ENCODE peak calls at places on chromosomes 13 and 19, in five cellular contexts. W is stomach, T is sigmoid colon, S is GM12892, G is transverse colon. I is an unnamed sample.

GRCh38 chr13:63910406-63910957 is 2494.8 kb upstream of the PCDH20 start:
- DNase-seq in W (no peak), T (no peak), S (no peak), G (no peak), I (no peak)

GRCh38 chr13:29509999-29510586 is 85.4 kb downstream of the SLC7A1 start:
- DNase-seq in W (no peak), T (no peak), S (no peak), G (no peak), I (no peak)

GRCh38 chr13:79043208-79043607 is 362.8 kb downstream of the RBM26 start:
- DNase-seq in W (no peak), T (no peak), S (no peak), G (no peak), I (no peak)

GRCh38 chr19:54674021-54674617 is 11.3 kb downstream of the LILRB4 start:
- DNase-seq in W (no peak), T (no peak), S (no peak), G (no peak), I (no peak)

GRCh38 chr13:94590744-94591143 is 5.2 kb downstream of the TGDS start:
- DNase-seq in W (no peak), T (no peak), S (no peak), G (no peak), I (no peak)

GRCh38 chr19:47723573-47723923 is 10.3 kb downstream of the EHD2 start:
- DNase-seq in W (peak), T (peak), S (no peak), G (peak), I (no peak)

GRCh38 chr19:58134244-58134643 is 16.3 kb downstream of the ZNF329 start:
- DNase-seq in W (no peak), T (no peak), S (no peak), G (no peak), I (no peak)

GRCh38 chr19:56085571-56086275 is 35.4 kb downstream of the ZNF787 start:
- DNase-seq in W (no peak), T (no peak), S (peak), G (no peak), I (no peak)

GRCh38 chr13:98384739-98385138 is 192.2 kb downstream of the STK24 start:
- DNase-seq in W (no peak), T (no peak), S (no peak), G (no peak), I (no peak)

GRCh38 chr19:46265217-46265828 is 31.5 kb upstream of the HIF3A start:
- DNase-seq in W (peak), T (peak), S (peak), G (peak), I (no peak)

DNA sequence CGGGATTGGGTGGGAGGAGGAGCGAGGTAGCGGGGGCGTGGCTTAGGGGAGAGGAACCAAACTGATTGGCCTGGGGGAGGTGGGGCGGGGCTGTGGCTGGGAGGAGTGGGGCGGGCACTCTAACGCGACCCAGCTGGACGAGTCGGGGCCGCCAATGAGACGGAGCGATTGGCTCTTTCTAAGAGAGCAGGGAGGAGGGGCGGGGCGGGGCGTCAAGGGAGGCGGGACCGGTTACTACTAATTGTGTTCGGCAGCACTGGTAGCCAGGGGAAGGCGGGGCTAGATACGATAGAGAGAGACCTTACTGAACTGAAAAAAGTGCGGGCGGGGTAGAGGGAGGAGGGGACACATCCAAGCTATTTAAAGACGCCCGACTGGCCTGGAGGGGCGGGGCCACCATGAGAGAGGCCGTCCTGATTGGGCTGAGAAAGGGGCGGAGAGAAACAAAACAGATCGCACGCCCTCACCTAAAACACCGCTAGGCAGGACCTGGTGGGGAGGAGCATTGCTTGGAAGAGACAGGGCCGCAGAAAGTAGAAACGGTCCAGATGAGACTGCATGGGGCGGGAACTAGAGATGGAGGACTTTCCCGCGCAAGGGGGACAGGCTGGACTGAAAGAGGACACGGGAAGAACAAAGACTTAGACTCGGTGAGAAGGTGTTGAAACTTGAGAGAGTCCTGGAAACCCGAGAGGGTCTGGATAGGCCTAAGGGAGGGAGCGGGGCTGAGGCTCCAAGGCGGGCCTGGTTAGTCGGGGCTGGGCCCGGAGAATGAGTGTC is at the start of gene KCNC3:
- DNase-seq in W (peak), T (peak), S (peak), G (peak), I (peak)
- TF ChIP-seq POLR2AphosphoS5 in W (no peak), T (no peak), S (peak), G (no peak), I (no peak)

GRCh38 chr19:35265126-35265995 is 3.4 kb upstream of the USF2 start:
- DNase-seq in W (peak), T (peak), S (no peak), G (peak), I (peak)
- TF ChIP-seq POLR2AphosphoS5 in W (no peak), T (no peak), S (peak), G (no peak), I (no peak)

GRCh38 chr19:45030825-45031224 is 8.0 kb upstream of the CLASRP start:
- DNase-seq in W (no peak), T (no peak), S (no peak), G (no peak), I (no peak)
- TF ChIP-seq POLR2AphosphoS5 in W (no peak), T (no peak), S (no peak), G (no peak), I (no peak)

GRCh38 chr19:40344422-40344821 is 3.8 kb downstream of the C19orf47 start:
- DNase-seq in W (no peak), T (no peak), S (no peak), G (no peak), I (no peak)

GRCh38 chr19:40348961-40349507 is 539 bp downstream of the PLD3 start:
- DNase-seq in W (no peak), T (no peak), S (no peak), G (no peak), I (no peak)

GRCh38 chr19:40347476-40348124 is 597 bp downstream of the C19orf47 start:
- DNase-seq in W (no peak), T (no peak), S (no peak), G (no peak), I (no peak)

GRCh38 chr19:40342644-40343311 is 5.4 kb downstream of the C19orf47 start:
- DNase-seq in W (no peak), T (no peak), S (no peak), G (no peak), I (no peak)

DNA sequence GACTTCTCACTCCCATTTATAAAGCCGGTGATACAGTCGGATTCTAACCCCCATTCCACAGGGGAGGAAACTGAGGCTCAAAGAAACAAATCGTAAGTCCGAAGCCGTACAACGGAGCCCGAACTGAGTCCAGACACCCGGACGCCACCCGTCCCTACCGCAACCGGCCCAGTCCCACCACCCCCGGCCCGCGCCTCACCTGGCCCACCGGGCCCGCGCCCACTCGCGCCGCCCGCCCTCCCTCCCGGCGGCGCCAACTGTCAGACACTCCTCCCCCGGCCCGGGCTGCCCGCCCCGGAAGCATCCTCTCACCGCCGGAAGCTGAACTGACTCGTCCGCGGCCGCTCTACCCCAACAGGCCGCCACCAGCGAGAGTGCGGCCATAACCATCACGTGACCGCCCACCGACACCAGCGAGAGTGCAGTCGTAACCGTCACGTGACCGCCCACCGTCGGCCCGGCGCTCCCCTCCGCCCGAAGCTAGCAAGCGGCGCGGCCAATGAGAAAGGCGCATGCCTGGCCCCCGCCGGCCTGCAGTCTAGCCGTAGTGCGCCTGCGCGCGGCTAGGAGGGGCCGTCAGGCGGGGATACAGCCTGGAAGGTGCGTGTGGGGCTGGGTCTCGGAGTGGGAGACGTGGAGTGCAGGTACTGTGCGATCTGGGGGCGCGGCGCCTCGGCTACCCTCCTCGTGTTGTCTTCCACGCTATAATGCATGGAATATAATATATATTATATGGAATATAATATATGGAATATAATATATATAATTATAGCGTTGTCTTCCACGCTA is at the start of the genes C19orf47 and PLD3:
- DNase-seq in W (peak), T (peak), S (peak), G (peak), I (peak)
- TF ChIP-seq POLR2AphosphoS5 in W (peak), T (peak), S (peak), G (peak), I (no peak)

GRCh38 chr13:91358384-91358776 is 10.9 kb downstream of the MIR17HG start:
- DNase-seq in W (peak), T (no peak), S (no peak), G (no peak), I (no peak)
- TF ChIP-seq POLR2AphosphoS5 in W (no peak), T (no peak), S (peak), G (no peak), I (no peak)

DNA sequence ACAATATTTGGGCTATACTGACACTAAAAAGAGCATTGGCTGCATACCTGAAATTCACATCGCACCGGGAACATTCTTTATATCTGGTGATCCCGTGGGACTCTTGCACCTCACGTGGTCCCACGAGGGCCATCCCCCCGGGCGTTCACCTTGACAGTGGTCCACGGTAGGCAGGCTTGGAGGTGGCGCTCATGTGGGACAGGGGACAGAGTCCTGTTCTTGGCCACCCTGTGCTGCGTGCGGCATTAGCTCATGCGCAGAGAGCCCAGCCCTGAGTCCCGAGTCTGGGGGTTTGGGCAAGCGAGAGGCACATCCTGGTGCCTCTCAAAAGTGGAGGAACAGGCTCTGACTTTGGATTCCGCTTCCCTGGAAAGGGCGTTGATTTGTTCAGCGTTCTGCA is 7.5 kb downstream of the GAMT start:
- DNase-seq in W (no peak), T (no peak), S (no peak), G (no peak), I (no peak)
- TF ChIP-seq POLR2AphosphoS5 in W (no peak), T (no peak), S (no peak), G (no peak), I (no peak)

DNA sequence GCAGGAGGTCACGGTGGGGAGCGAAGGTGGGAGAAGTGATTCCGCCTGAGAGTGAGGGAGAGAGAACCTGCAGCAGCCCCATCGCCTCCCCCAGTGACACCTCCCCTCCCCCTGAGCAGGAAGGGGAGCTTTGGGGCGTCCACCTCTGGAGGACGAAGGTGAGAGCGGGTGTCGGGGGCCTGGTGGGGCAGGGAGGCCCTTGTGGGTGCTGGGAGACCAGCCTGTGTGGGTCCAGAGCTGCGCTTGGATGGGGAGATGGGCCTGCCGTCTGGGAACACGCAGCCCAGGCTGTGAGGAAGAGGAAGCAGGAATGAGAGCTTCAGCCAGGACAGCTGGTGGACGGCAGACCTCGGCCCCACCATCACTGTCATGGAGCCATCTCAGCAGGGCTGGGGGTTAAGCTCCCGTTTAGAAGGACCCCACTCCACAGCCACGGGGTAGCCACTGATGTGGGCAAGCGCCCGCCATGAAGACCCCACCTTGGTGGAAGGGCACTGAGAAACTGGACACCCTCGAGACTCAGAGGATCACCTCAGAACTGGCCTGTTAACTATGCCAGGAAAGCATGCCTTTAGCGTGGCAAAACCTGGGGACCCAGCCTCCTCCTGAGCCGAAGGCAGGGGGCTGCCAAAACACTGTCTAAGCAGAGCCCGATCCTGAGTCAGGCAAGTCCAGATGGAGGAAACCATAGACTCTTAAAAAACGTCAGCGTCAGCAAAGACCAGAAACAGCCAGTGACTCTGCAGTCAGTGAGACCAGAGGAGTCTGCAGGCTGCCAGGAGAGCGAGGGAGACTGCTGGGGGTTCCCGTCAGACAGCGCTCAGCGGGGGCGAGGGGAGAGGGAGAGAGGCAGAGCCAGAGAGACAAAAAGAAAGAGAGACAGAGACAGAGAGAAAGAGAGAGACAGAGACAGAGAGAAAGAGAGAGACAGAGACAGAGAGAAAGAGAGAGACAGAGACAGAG is 6.4 kb upstream of the PROZ start:
- DNase-seq in W (no peak), T (no peak), S (no peak), G (no peak), I (no peak)
- TF ChIP-seq POLR2AphosphoS5 in W (no peak), T (peak), S (no peak), G (no peak), I (no peak)

DNA sequence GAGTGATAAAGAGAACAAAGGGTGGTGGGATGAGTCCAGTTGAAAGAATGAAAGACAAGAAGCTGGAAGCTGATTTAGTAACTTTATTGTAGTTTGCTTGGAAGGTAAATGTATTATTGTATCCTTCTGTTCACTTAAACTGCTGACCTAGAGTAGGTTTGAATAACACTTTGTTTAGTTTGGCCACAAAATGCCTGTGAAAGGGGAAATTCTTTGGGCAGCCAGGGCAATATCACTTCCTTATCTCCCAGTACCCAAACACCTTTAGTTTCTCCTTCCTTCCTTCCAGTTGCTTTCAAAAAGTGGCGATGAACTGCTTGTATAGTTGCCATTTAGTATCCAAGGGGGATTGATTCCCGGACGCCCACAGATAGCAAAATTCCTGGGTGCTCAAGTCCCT is 120.1 kb downstream of the PAN3 start:
- DNase-seq in W (no peak), T (no peak), S (no peak), G (no peak), I (no peak)
- TF ChIP-seq POLR2AphosphoS5 in W (no peak), T (no peak), S (no peak), G (no peak), I (no peak)